ENCODE peak calls at places on chromosomes 3 and 15, in six cellular contexts. H is omental fat pad, X is B cell, A is cardiac muscle cell, U is AG04450, C is fibroblast of the aortic adventitia. M is an unnamed sample.

GRCh38 chr15:92510163-92510882 is 116.6 kb downstream of the ST8SIA2 start:
- DNase-seq in C (no peak), H (no peak), A (no peak), U (no peak), X (no peak), M (peak)

GRCh38 chr3:129014793-129015345 is 13.8 kb downstream of the EFCC1 start:
- DNase-seq in A (no peak), H (no peak), X (no peak), U (no peak), C (no peak), M (no peak)

GRCh38 chr15:93278006-93278405 is 189.0 kb upstream of the RGMA start:
- DNase-seq in X (no peak), C (no peak), U (no peak), H (no peak), A (no peak), M (no peak)

GRCh38 chr15:43096411-43096810 is 9.4 kb downstream of the UBR1 start:
- DNase-seq in H (no peak), U (no peak), A (no peak), C (no peak), X (no peak), M (no peak)

GRCh38 chr3:60979861-60980739 is 271.2 kb downstream of the FHIT start:
- DNase-seq in H (no peak), A (no peak), C (no peak), X (no peak), U (no peak), M (peak)

GRCh38 chr15:39362832-39363561 is 217.9 kb upstream of the THBS1 start:
- DNase-seq in U (peak), H (no peak), A (peak), C (peak), X (no peak), M (peak)

GRCh38 chr15:67460521-67460920 is 60.4 kb upstream of the C15orf61 start:
- DNase-seq in X (no peak), C (no peak), H (no peak), U (no peak), A (no peak), M (no peak)

GRCh38 chr15:97875513-97876285 is 84.8 kb upstream of the ARRDC4 start:
- DNase-seq in A (no peak), U (no peak), X (peak), H (no peak), C (no peak), M (no peak)

GRCh38 chr3:190217081-190217480 is 96.4 kb upstream of the P3H2 start:
- DNase-seq in C (peak), U (no peak), H (no peak), X (no peak), A (peak), M (peak)

GRCh38 chr3:62587579-62588031 is 214.3 kb upstream of the FEZF2 start:
- DNase-seq in U (no peak), C (peak), A (peak), X (no peak), H (no peak), M (peak)

GRCh38 chr15:100330629-100331215 is 11.1 kb downstream of the ADAMTS17 start:
- DNase-seq in C (no peak), A (no peak), H (no peak), U (no peak), X (no peak), M (no peak)

GRCh38 chr15:44584162-44584749 is 47.3 kb downstream of the EIF3J start:
- DNase-seq in X (peak), A (peak), U (no peak), C (peak), H (no peak), M (no peak)

GRCh38 chr15:28021281-28022039 is 77.7 kb downstream of the OCA2 start:
- DNase-seq in U (peak), A (peak), C (no peak), X (no peak), H (peak), M (peak)

GRCh38 chr15:36117394-36117793 is 462.0 kb upstream of the CDIN1 start:
- DNase-seq in H (no peak), X (no peak), U (no peak), C (no peak), A (no peak), M (no peak)

GRCh38 chr3:197256836-197257444 is 41.5 kb downstream of the DLG1 start:
- DNase-seq in C (peak), U (peak), X (peak), H (no peak), A (peak), M (peak)

GRCh38 chr3:123258811-123259420 is 57.2 kb downstream of the SEC22A start:
- DNase-seq in U (peak), A (peak), C (peak), X (peak), H (no peak), M (peak)

GRCh38 chr3:27521179-27521871 is 37.1 kb upstream of the SLC4A7 start:
- DNase-seq in U (no peak), H (no peak), X (no peak), C (peak), A (peak), M (peak)

GRCh38 chr3:188900421-188900941 is 271.3 kb upstream of the TPRG1 start:
- DNase-seq in H (no peak), A (peak), X (no peak), C (peak), U (no peak), M (peak)

GRCh38 chr3:102415553-102415952 is 19.3 kb upstream of the ZPLD1 start:
- DNase-seq in H (no peak), X (no peak), U (no peak), C (peak), A (peak), M (no peak)

GRCh38 chr3:15636028-15636709 is 34.6 kb downstream of the BTD start:
- DNase-seq in C (peak), A (peak), U (peak), H (no peak), X (no peak), M (peak)

GRCh38 chr3:10529809-10530208 is 24.4 kb upstream of the ATP2B2 start:
- DNase-seq in C (no peak), X (no peak), A (no peak), H (no peak), U (no peak), M (no peak)

GRCh38 chr3:32452009-32452408 is 50.6 kb downstream of the CMTM6 start:
- DNase-seq in A (no peak), X (no peak), U (no peak), C (no peak), H (no peak), M (no peak)

GRCh38 chr3:59872121-59872520 is 822.3 kb upstream of the CFAP20DC start:
- DNase-seq in U (no peak), A (no peak), C (no peak), H (no peak), X (no peak), M (no peak)

GRCh38 chr3:45644467-45645201 is 44.6 kb upstream of the SACM1L start:
- DNase-seq in U (peak), C (peak), X (no peak), H (no peak), A (peak), M (peak)

GRCh38 chr3:159763466-159764210 is 225.0 kb upstream of the IL12A start:
- DNase-seq in H (peak), X (peak), A (peak), U (peak), C (peak), M (peak)

GRCh38 chr3:126895178-126896066 is 87.5 kb upstream of the PLXNA1 start:
- DNase-seq in U (no peak), X (no peak), H (no peak), C (peak), A (peak), M (no peak)

GRCh38 chr15:67107014-67107812 is 41.8 kb downstream of the SMAD3 start:
- DNase-seq in U (peak), A (peak), C (peak), X (no peak), H (no peak), M (peak)

GRCh38 chr15:40755821-40756220 is 767 bp upstream of the RMDN3 start:
- DNase-seq in H (no peak), X (no peak), U (no peak), A (no peak), C (no peak), M (no peak)

GRCh38 chr3:42051384-42052131 is 39.6 kb upstream of the TRAK1 start:
- DNase-seq in H (no peak), X (no peak), A (peak), U (no peak), C (peak), M (peak)

GRCh38 chr15:78950906-78951840 is 6.3 kb upstream of the CTSH start:
- DNase-seq in U (peak), A (peak), C (peak), H (no peak), X (peak), M (peak)
- TF ChIP-seq CTCF in U (peak), A (peak), C (peak), H (no peak), X (no peak), M (no peak)

GRCh38 chr15:60391722-60392340 is 6.0 kb downstream of the ANXA2 start:
- DNase-seq in C (peak), H (no peak), X (no peak), U (no peak), A (no peak), M (no peak)

GRCh38 chr15:60392601-60392985 is 5.2 kb downstream of the ANXA2 start:
- DNase-seq in C (peak), H (no peak), X (no peak), U (no peak), A (peak), M (peak)

GRCh38 chr15:60389261-60390077 is 8.3 kb downstream of the ANXA2 start:
- DNase-seq in H (no peak), X (no peak), U (no peak), C (peak), A (no peak), M (no peak)

GRCh38 chr15:60390231-60390630 is 7.6 kb downstream of the ANXA2 start:
- DNase-seq in U (no peak), A (no peak), C (peak), H (no peak), X (no peak), M (no peak)

DNA sequence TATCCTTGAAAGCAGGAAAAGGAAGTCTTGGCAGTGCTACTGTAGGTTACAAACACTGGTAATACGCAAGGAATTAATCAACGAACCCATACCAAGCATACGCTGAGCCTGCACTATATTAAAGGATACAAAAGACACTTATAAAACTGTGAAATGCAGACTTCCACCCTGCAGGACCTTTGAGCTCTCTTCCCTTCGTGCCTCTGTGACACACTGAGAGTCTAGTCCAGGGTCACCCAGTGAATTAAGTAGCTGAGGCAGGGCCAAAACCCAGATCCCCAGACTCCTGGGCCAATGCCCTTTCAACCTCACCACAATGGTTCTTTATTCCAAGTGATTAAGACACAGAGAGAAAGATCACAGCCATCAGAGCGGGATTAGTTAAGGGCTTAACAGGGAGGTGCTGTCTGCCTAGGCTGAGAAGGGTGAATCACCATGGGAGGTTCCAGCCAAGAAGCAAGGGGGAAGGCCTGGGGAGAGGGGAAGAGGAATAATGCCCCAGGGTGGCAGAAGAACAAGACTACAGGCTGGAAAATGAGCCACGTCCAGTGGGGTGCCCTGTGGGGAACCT is 6.8 kb downstream of the ANXA2 start:
- DNase-seq in C (peak), H (no peak), A (peak), U (no peak), X (no peak), M (peak)
- TF ChIP-seq CTCF in C (peak), H (no peak), A (no peak), U (peak), X (no peak), M (no peak)

GRCh38 chr3:6732807-6733206 is 128.1 kb upstream of the GRM7 start:
- DNase-seq in X (no peak), C (no peak), H (no peak), A (no peak), U (no peak), M (no peak)
- TF ChIP-seq CTCF in X (no peak), C (no peak), H (no peak), A (no peak), U (no peak), M (no peak)

GRCh38 chr3:165130709-165131108 is 52.4 kb upstream of the SI start:
- DNase-seq in X (no peak), A (no peak), H (no peak), C (no peak), U (no peak), M (no peak)
- TF ChIP-seq CTCF in X (no peak), A (no peak), H (no peak), C (no peak), U (no peak), M (no peak)

DNA sequence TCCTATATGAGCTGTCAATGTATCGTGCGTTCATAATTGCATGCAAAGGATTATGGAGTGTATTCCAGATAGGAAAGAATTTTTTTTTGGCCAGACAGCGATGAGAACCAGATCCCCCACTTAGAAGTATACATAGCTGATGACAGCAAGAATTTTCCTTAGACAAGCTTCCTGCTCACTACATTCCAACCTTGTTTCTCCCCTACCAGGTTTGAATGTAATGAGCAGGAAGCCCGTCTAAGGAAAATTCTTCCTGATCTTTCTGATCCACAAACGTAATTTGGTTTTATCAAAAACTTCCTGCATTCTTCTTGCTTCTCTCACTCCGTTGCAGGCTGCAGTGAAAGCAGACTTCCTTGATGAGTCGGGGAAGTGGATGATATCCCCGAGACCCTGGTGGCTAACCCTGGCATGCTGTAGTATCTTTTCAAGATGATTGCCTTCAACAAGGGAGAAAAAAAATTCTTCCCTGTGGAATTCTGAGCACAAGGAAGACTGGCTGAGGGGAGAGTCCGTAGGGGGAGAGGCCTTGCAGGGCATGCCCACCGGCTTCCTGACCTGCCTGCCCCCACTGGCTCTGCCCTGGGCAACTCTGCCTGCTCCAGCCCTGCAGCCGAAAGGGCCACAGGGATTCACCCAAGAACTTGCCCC is 243.1 kb downstream of the TLE3 start:
- DNase-seq in C (peak), U (peak), H (no peak), A (peak), X (no peak), M (peak)
- TF ChIP-seq CTCF in C (no peak), U (no peak), H (no peak), A (no peak), X (no peak), M (no peak)

GRCh38 chr3:22685598-22685997 is 517.5 kb upstream of the UBE2E2 start:
- DNase-seq in X (no peak), C (no peak), A (peak), U (no peak), H (no peak), M (no peak)
- TF ChIP-seq CTCF in X (no peak), C (no peak), A (no peak), U (no peak), H (no peak), M (no peak)

GRCh38 chr3:179837374-179837773 is 184.5 kb downstream of the USP13 start:
- DNase-seq in X (no peak), C (peak), A (peak), H (no peak), U (no peak), M (no peak)
- TF ChIP-seq CTCF in X (no peak), C (no peak), A (peak), H (no peak), U (peak), M (peak)

GRCh38 chr3:56926513-56927282 is 124.9 kb upstream of the ARHGEF3 start:
- DNase-seq in U (no peak), X (no peak), C (peak), A (peak), H (no peak), M (peak)
- TF ChIP-seq CTCF in U (no peak), X (no peak), C (peak), A (peak), H (no peak), M (no peak)

GRCh38 chr15:61861962-61862361 is 198.3 kb downstream of the VPS13C start:
- DNase-seq in X (no peak), A (no peak), C (no peak), U (no peak), H (no peak), M (no peak)

GRCh38 chr15:61853195-61853594 is 207.1 kb downstream of the VPS13C start:
- DNase-seq in A (no peak), X (no peak), U (no peak), H (no peak), C (no peak), M (no peak)

GRCh38 chr15:61857169-61857829 is 202.9 kb downstream of the VPS13C start:
- DNase-seq in C (no peak), U (no peak), X (peak), H (no peak), A (peak), M (no peak)

DNA sequence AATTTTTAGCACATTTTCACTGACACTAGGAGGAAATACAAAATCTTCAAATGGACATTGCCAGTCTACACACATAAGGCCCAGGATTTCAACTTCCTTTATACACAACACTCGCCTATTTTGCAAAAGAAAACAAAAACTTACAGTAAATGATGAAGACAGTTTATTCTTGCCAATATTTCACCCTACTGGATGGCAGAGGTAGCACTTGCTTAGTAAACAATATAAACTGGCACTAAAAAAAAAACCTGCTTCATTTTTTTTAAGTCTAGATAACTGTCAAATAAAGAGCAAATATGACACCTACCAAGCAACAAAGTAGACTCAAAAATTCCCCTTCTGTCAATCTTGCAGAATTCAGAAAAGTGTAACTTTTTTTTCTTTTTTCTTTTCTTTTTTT is 204.0 kb downstream of the VPS13C start:
- DNase-seq in C (no peak), X (no peak), A (no peak), U (no peak), H (no peak), M (no peak)
- TF ChIP-seq CTCF in C (peak), X (peak), A (peak), U (no peak), H (no peak), M (no peak)

GRCh38 chr3:98513736-98514135 is 9.0 kb downstream of the CLDND1 start:
- DNase-seq in U (no peak), X (no peak), H (no peak), A (no peak), C (no peak), M (no peak)

GRCh38 chr3:98512576-98512975 is 10.1 kb downstream of the CLDND1 start:
- DNase-seq in C (no peak), A (no peak), H (no peak), X (no peak), U (no peak), M (no peak)

GRCh38 chr3:98504534-98504933 is 7.1 kb downstream of the OR5K2 start:
- DNase-seq in H (no peak), A (peak), C (no peak), X (no peak), U (no peak), M (peak)

GRCh38 chr3:98513136-98513535 is 9.6 kb downstream of the CLDND1 start:
- DNase-seq in H (no peak), U (no peak), A (peak), C (peak), X (no peak), M (peak)

DNA sequence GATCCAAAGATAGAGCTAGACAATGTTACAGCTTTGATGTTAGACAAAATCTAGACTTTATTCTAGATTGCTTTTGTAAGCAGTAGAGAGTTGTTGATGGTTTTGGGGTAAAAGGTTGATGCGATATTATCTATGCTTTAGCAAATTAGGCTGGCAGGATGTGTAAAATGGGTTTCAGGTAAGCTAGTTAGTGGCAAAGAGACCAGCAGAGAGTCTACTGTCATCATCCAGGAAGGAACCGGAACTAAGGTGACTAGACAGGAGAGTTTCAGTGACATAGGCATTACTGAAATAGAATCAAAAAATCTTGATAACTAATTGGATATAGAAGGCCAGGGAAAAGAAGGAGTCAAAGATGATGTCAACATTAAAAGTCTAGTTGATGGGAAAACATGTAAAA is 11.1 kb downstream of the OR5K2 start:
- DNase-seq in X (no peak), A (no peak), C (no peak), H (no peak), U (no peak), M (no peak)
- TF ChIP-seq CTCF in X (no peak), A (no peak), C (no peak), H (no peak), U (no peak), M (no peak)